ENCODE peak calls at places on chromosomes 11 and 22, in six cellular contexts. G, U, H, A, Q and B are unnamed samples.
A peak's percentile ranks its signal among the peaks of the same experiment; 100 is the strongest.

GRCh38 chr11:106105986-106106385 is 28.5 kb downstream of the AASDHPPT start:
- DNase-seq in H (no peak), G (no peak), U (no peak), A (no peak), Q (no peak), B (no peak)

GRCh38 chr11:98589975-98590374 is 430.8 kb upstream of the CNTN5 start:
- DNase-seq in A (no peak), Q (no peak), G (no peak), U (no peak), H (no peak), B (no peak)

GRCh38 chr11:3903207-3903896 is 47.9 kb downstream of the STIM1 start:
- DNase-seq in A (no peak), H (no peak), Q (no peak), U (no peak), G (no peak), B (no peak)

GRCh38 chr11:86047275-86047991 is 21.5 kb downstream of the PICALM start:
- DNase-seq in G (no peak), A (no peak), U (no peak), H (no peak), Q (no peak), B (no peak)

GRCh38 chr11:45881708-45882368 is 3.6 kb upstream of the MAPK8IP1 start:
- DNase-seq in U (no peak), G (no peak), Q (no peak), A (no peak), H (no peak), B (no peak)

GRCh38 chr11:69321877-69322350 is 28.0 kb downstream of the MYEOV start:
- DNase-seq in A (no peak), H (no peak), U (no peak), G (no peak), Q (no peak), B (no peak)

GRCh38 chr11:122365545-122366380 is 249.7 kb upstream of the BLID start:
- DNase-seq in A (no peak), U (no peak), H (no peak), Q (peak; percentile 28), G (no peak), B (no peak)

GRCh38 chr11:106853850-106854401 is 164.3 kb downstream of the GUCY1A2 start:
- DNase-seq in G (no peak), H (no peak), Q (no peak), U (no peak), A (no peak), B (no peak)

GRCh38 chr11:67022961-67023956 is at the start of gene SYT12:
- DNase-seq in U (no peak), G (no peak), Q (no peak), A (peak; percentile 35), H (no peak), B (no peak)

GRCh38 chr11:30478923-30479322 is 107.2 kb downstream of the MPPED2 start:
- DNase-seq in U (no peak), H (no peak), G (no peak), A (no peak), Q (no peak), B (no peak)

GRCh38 chr22:50030315-50031188 is 18.0 kb upstream of the IL17REL start:
- DNase-seq in U (peak; percentile 86), H (peak; percentile 77), G (peak; percentile 52), A (peak; percentile 83), Q (peak; percentile 62), B (no peak)

GRCh38 chr22:47437636-47438035 is 675.2 kb downstream of the TBC1D22A start:
- DNase-seq in Q (no peak), U (no peak), H (no peak), G (no peak), A (no peak), B (peak; percentile 64)
- H3K9me3 ChIP-seq in Q (no peaks in the 10 kb centered on the region), U (peaks cover 39% of the 10 kb centered on the region), H (peaks cover 4% of the 10 kb centered on the region), G (no peaks in the 10 kb centered on the region), A (peaks cover 9% of the 10 kb centered on the region), B (peaks cover 12% of the 10 kb centered on the region)

GRCh38 chr22:39185601-39186012 is 33.1 kb upstream of the CBX7 start:
- DNase-seq in Q (no peak), G (peak; percentile 42), U (no peak), H (no peak), A (no peak), B (no peak)
- TF ChIP-seq EP300 in Q (no peak), G (peak; percentile 43), U (no peak), H (no peak), A (no peak), B (peak; percentile 16)

GRCh38 chr11:61414547-61414946 is 15.2 kb downstream of the CPSF7 start:
- DNase-seq in A (no peak), U (no peak), H (no peak), Q (no peak), G (no peak), B (no peak)

GRCh38 chr11:61415381-61415780 is 14.4 kb downstream of the CPSF7 start:
- DNase-seq in Q (no peak), G (no peak), H (no peak), A (no peak), U (no peak), B (no peak)

GRCh38 chr11:61418136-61418535 is 11.6 kb downstream of the CPSF7 start:
- DNase-seq in H (no peak), G (no peak), A (no peak), Q (no peak), U (no peak), B (no peak)

GRCh38 chr11:61413496-61413895 is 16.3 kb downstream of the CPSF7 start:
- DNase-seq in U (no peak), Q (no peak), A (no peak), G (no peak), H (no peak), B (no peak)

DNA sequence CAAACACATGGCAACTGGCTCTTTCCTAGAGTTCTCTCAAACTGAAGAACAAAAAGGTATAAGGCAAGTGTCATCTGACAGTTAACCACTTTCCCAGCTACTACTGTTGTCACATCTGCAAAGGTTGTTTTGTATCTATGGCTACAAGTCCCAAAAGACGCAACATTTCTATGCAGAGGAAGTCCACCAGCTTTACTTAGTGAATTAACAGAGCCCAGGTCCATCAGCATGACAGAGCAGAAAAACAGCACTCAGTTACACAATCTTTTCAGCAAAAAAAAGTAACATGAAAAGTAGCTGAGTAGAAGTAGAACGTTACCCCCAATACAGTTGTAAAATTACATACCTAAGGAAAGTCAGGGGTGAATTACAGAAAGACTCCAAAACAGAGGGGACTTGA is 12.1 kb downstream of the CPSF7 start:
- DNase-seq in A (no peak), U (no peak), H (no peak), G (no peak), Q (no peak), B (no peak)
- H3K9me3 ChIP-seq in A (no peaks in the 10 kb centered on the region), U (no peaks in the 10 kb centered on the region), H (no peaks in the 10 kb centered on the region), G (no peaks in the 10 kb centered on the region), Q (no peaks in the 10 kb centered on the region), B (no peaks in the 10 kb centered on the region)

GRCh38 chr11:76781046-76781801 is 1.9 kb upstream of the TSKU start:
- DNase-seq in G (no peak), A (no peak), U (no peak), Q (no peak), H (peak; percentile 75), B (no peak)
- TF ChIP-seq EP300 in G (no peak), A (no peak), U (no peak), Q (no peak), H (no peak), B (no peak)

GRCh38 chr11:55914482-55914881 is at the start of gene OR5W2:
- DNase-seq in Q (no peak), A (no peak), H (no peak), G (no peak), U (no peak), B (no peak)
- H3K9me3 ChIP-seq in Q (no peaks in the 10 kb centered on the region), A (no peaks in the 10 kb centered on the region), H (no peaks in the 10 kb centered on the region), G (no peaks in the 10 kb centered on the region), U (no peaks in the 10 kb centered on the region), B (no peaks in the 10 kb centered on the region)

GRCh38 chr11:130624946-130625345 is 176.5 kb downstream of the ADAMTS15 start:
- DNase-seq in G (no peak), A (no peak), U (no peak), Q (no peak), H (no peak), B (no peak)

GRCh38 chr11:130620566-130620965 is 172.1 kb downstream of the ADAMTS15 start:
- DNase-seq in Q (no peak), U (no peak), G (no peak), H (no peak), A (no peak), B (no peak)

GRCh38 chr11:130625907-130626306 is 177.5 kb downstream of the ADAMTS15 start:
- DNase-seq in A (no peak), H (no peak), U (no peak), Q (no peak), G (no peak), B (no peak)

GRCh38 chr11:130623909-130624668 is 175.6 kb downstream of the ADAMTS15 start:
- DNase-seq in A (no peak), H (no peak), U (no peak), Q (no peak), G (no peak), B (no peak)

DNA sequence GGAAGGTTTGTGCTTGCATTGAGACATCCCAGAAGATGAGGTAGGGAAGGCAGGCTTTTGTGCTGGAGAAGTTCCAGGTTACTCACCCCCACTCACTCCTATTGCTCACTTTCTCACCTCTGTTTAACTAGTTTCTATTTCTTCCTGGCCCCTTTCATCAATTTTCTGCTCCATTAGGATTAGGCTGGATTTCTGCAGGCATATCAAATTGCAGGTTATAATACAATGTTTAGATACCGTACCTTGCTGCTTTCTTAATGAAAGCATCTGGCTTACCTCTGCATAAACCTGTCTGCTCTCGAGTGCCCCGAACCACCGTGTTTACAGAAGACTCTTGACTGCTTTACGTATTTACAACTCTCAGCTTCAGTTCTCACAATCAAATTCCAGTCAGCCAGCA is 173.7 kb downstream of the ADAMTS15 start:
- DNase-seq in H (no peak), U (no peak), A (no peak), G (no peak), Q (no peak), B (no peak)
- TF ChIP-seq EP300 in H (peak; percentile 64), U (no peak), A (no peak), G (no peak), Q (no peak), B (no peak)

DNA sequence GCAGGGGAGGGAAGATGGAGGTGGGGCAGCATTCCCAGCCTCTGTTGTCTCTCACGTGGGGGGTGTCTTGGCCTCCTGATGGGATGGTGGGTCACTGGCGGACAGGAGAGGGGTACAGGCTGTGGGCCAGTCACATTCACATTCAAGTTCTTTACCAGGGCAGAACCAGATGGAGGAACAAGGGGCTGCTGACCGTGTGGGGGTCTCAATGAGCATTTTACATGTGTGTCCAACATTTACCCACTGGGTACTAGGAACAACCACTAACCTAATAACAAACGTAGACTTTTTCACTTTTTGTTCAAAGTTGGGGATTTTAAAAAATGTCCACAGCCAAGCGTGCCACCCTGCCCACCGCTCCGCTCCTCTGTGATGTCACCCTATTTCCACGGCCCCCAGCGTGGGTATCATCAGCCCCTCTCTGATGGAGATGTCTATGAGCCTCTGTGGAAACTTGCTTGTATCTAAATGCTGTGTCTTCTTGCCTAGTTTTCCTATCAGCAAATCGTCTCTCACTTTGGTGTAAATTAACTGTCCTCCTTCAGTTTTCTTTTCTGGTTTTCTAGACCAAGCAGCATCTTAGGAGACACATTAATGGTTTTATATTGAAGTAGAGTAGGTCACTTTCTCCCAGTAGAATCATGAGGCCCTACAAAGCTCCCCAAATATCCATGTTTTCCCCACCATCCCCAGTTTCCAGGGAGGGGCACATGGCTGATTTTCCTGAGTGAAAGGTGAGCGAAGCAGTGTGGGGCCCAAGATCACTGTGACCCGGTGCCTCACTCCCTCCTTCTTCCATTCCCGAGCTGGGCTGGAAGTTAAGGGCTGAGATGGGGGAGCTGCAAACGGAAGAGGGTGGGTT is 936.7 kb downstream of the BRD1 start:
- DNase-seq in A (no peak), G (no peak), H (no peak), U (peak; percentile 20), Q (no peak), B (peak; percentile 80)
- H3K9me3 ChIP-seq in A (no peaks in the 10 kb centered on the region), G (no peaks in the 10 kb centered on the region), H (no peaks in the 10 kb centered on the region), U (peaks cover 8% of the 10 kb centered on the region), Q (no peaks in the 10 kb centered on the region), B (peaks cover 7% of the 10 kb centered on the region)

GRCh38 chr22:35612903-35613302 is 4.2 kb downstream of the MB start:
- DNase-seq in U (no peak), G (no peak), Q (no peak), A (no peak), H (no peak), B (no peak)
- TF ChIP-seq EP300 in U (no peak), G (no peak), Q (no peak), A (no peak), H (no peak), B (no peak)